ENCODE peak calls at places on chromosome X, in four cellular contexts. I is HepG2, M is GM12878, E is K562. O is an unnamed sample.

GRCh38 chrX:97367149-97367548 is 483.4 kb downstream of the RPA4 start:
- DNase-seq in E (no peak), I (no peak), M (no peak), O (no peak)

GRCh38 chrX:154490021-154490413 is 412 bp downstream of the SLC10A3 start:
- DNase-seq in M (no peak), E (peak; percentile 52), I (no peak), O (no peak)

GRCh38 chrX:57951666-57952319 is 41.5 kb upstream of the ZXDA start:
- DNase-seq in I (no peak), M (no peak), E (no peak), O (no peak)

GRCh38 chrX:70592091-70592490 is 147.5 kb downstream of the DLG3 start:
- DNase-seq in M (no peak), E (no peak), I (no peak), O (no peak)

GRCh38 chrX:39476596-39476995 is 621.2 kb downstream of the BCOR start:
- DNase-seq in I (no peak), E (peak; percentile 31), M (no peak), O (no peak)

GRCh38 chrX:17470136-17470535 is 95.1 kb downstream of the NHS start:
- DNase-seq in E (no peak), M (no peak), I (no peak), O (no peak)

GRCh38 chrX:38365939-38366338 is 13.5 kb downstream of the OTC start:
- DNase-seq in M (no peak), E (no peak), I (no peak), O (no peak)

GRCh38 chrX:92230628-92231027 is 451.5 kb downstream of the PCDH11X start:
- DNase-seq in I (no peak), E (no peak), M (no peak), O (no peak)

GRCh38 chrX:96692454-96692853 is 7.8 kb downstream of the DIAPH2 start:
- DNase-seq in M (no peak), I (no peak), E (no peak), O (no peak)

GRCh38 chrX:16882188-16882587 is 12.0 kb upstream of the RBBP7 start:
- DNase-seq in E (peak; percentile 37), I (no peak), M (no peak), O (no peak)

GRCh38 chrX:23483396-23483795 is 148.7 kb downstream of the PTCHD1 start:
- DNase-seq in I (no peak), E (no peak), M (no peak), O (no peak)

GRCh38 chrX:148310402-148311200 is 189.8 kb upstream of the AFF2 start:
- DNase-seq in I (no peak), M (peak; percentile 15), E (no peak), O (no peak)

GRCh38 chrX:3811331-3812311 is 98.2 kb upstream of the PRKX start:
- DNase-seq in E (peak; percentile 53), M (peak; percentile 84), I (peak; percentile 16), O (peak; percentile 42)

GRCh38 chrX:16825306-16826035 is 39.2 kb downstream of the TXLNG start:
- DNase-seq in I (peak; percentile 25), E (no peak), M (no peak), O (no peak)

GRCh38 chrX:47854474-47854873 is 17.8 kb downstream of the ZNF81 start:
- DNase-seq in M (no peak), I (no peak), E (peak; percentile 24), O (no peak)

GRCh38 chrX:40267334-40268118 is 169.8 kb upstream of the BCOR start:
- DNase-seq in M (peak; percentile 19), I (no peak), E (no peak), O (no peak)

GRCh38 chrX:120120223-120120622 is 4.5 kb upstream of the RHOXF1 start:
- DNase-seq in I (no peak), M (no peak), E (no peak), O (no peak)

GRCh38 chrX:12999422-12999821 is 24.5 kb downstream of the TMSB4X start:
- DNase-seq in I (no peak), M (no peak), E (no peak), O (no peak)

GRCh38 chrX:153668423-153669173 is 5.0 kb downstream of the PNCK start:
- DNase-seq in E (no peak), M (no peak), I (no peak), O (no peak)

GRCh38 chrX:86507337-86507736 is 359.1 kb downstream of the DACH2 start:
- DNase-seq in M (no peak), E (no peak), I (no peak), O (no peak)

GRCh38 chrX:67893931-67894330 is 350.1 kb downstream of the AR start:
- DNase-seq in I (no peak), M (no peak), E (peak; percentile 1), O (no peak)

GRCh38 chrX:16827225-16827624 is 41.0 kb downstream of the TXLNG start:
- DNase-seq in M (no peak), E (no peak), I (no peak), O (no peak)

GRCh38 chrX:287670-288069 is 6.5 kb downstream of the PLCXD1 start:
- DNase-seq in E (no peak), I (no peak), M (no peak), O (no peak)

GRCh38 chrX:21986596-21986995 is 45.5 kb upstream of the PHEX start:
- DNase-seq in E (no peak), M (no peak), I (no peak), O (no peak)
- TF ChIP-seq FOXK2 in E (no peak), M (no peak), I (no peak), O (no peak)

GRCh38 chrX:130301405-130301804 is 32.7 kb upstream of the ZNF280C start:
- DNase-seq in E (no peak), I (no peak), M (no peak), O (no peak)

GRCh38 chrX:130300010-130300282 is 31.2 kb upstream of the ZNF280C start:
- DNase-seq in M (no peak), E (no peak), I (no peak), O (no peak)

GRCh38 chrX:130296743-130297142 is 28.0 kb upstream of the ZNF280C start:
- DNase-seq in E (no peak), I (no peak), M (no peak), O (no peak)

GRCh38 chrX:130295519-130296314 is 27.0 kb upstream of the ZNF280C start:
- DNase-seq in I (no peak), E (no peak), M (no peak), O (no peak)

GRCh38 chrX:130299279-130300009 is 30.7 kb upstream of the ZNF280C start:
- DNase-seq in I (no peak), M (no peak), E (peak; percentile 13), O (no peak)
- TF ChIP-seq FOXK2 in I (no peak), M (no peak), E (no peak), O (no peak)

GRCh38 chrX:10615931-10616780 is 4.2 kb downstream of the MID1 start:
- DNase-seq in E (peak; percentile 50), I (no peak), M (no peak), O (peak; percentile 58)
- TF ChIP-seq FOXK2 in E (no peak), I (no peak), M (no peak), O (no peak)

GRCh38 chrX:152635941-152636340 is 1.8 kb upstream of the GABRQ start:
- DNase-seq in I (peak; percentile 27), M (no peak), E (peak; percentile 69), O (peak; percentile 60)

GRCh38 chrX:152637649-152638442 is at the start of gene GABRQ:
- DNase-seq in E (peak; percentile 91), I (no peak), M (no peak), O (peak; percentile 72)

GRCh38 chrX:152638443-152638904 is 779 bp downstream of the GABRQ start:
- DNase-seq in M (no peak), I (no peak), E (no peak), O (no peak)

GRCh38 chrX:152632445-152633097 is 5.1 kb upstream of the GABRQ start:
- DNase-seq in M (no peak), I (peak; percentile 8), E (peak; percentile 60), O (peak; percentile 53)
- TF ChIP-seq FOXK2 in M (no peak), I (no peak), E (no peak), O (no peak)

O was measured in HEK293T.